ENCODE peak calls at places on chromosomes 2 and 18, in four cellular contexts. H is HepG2, L is endothelial cell of umbilical vein, D is fibroblast of lung. V is an unnamed sample.

GRCh38 chr2:186101603-186102002 is 363.0 kb downstream of the FSIP2 start:
- DNase-seq in H (no peak), L (peak), D (no peak), V (no peak)

GRCh38 chr2:106886916-106887758 is 1.2 kb upstream of the ST6GAL2 start:
- DNase-seq in H (no peak), L (no peak), D (peak), V (peak)

GRCh38 chr2:70467831-70468810 is 85.5 kb downstream of the TGFA start:
- DNase-seq in H (no peak), L (no peak), D (no peak), V (no peak)

GRCh38 chr2:18871430-18871829 is 282.1 kb upstream of the NT5C1B start:
- DNase-seq in H (no peak), L (no peak), D (no peak), V (no peak)

GRCh38 chr2:181626671-181627070 is 30.2 kb downstream of the CERKL start:
- DNase-seq in H (no peak), L (no peak), D (no peak), V (no peak)

GRCh38 chr2:45568935-45569334 is 42.1 kb downstream of the SRBD1 start:
- DNase-seq in H (no peak), L (peak), D (no peak), V (no peak)

GRCh38 chr18:35282353-35282752 is 7.7 kb downstream of the ZSCAN30 start:
- DNase-seq in H (peak), L (peak), D (peak), V (no peak)

GRCh38 chr18:35076126-35076525 is 34.9 kb downstream of the MAPRE2 start:
- DNase-seq in H (no peak), L (no peak), D (no peak), V (no peak)

GRCh38 chr2:211957799-211958198 is 580.8 kb downstream of the ERBB4 start:
- DNase-seq in H (no peak), L (no peak), D (no peak), V (no peak)

GRCh38 chr2:189673661-189674373 is 653 bp upstream of the ANKAR start:
- DNase-seq in H (no peak), L (no peak), D (no peak), V (no peak)

GRCh38 chr2:55609193-55609794 is 8.1 kb downstream of the PPP4R3B start:
- DNase-seq in H (no peak), L (no peak), D (no peak), V (no peak)

GRCh38 chr2:29123584-29124349 is 8.6 kb downstream of the CLIP4 start:
- DNase-seq in H (peak), L (peak), D (peak), V (no peak)

GRCh38 chr2:112182581-112183034 is 44.4 kb downstream of the FBLN7 start:
- DNase-seq in H (no peak), L (no peak), D (no peak), V (peak)

GRCh38 chr2:18516112-18516511 is 44.3 kb downstream of the RDH14 start:
- DNase-seq in H (no peak), L (no peak), D (peak), V (peak)

GRCh38 chr2:127358971-127359370 is 28.8 kb downstream of the MAP3K2 start:
- DNase-seq in H (no peak), L (no peak), D (no peak), V (no peak)

GRCh38 chr2:2847131-2847740 is 516.2 kb upstream of the MYT1L start:
- DNase-seq in H (no peak), L (no peak), D (no peak), V (no peak)

GRCh38 chr2:74099835-74100234 is 47.9 kb downstream of the BOLA3 start:
- DNase-seq in H (no peak), L (no peak), D (no peak), V (peak)

GRCh38 chr18:55320399-55321255 is 267.4 kb downstream of the TCF4 start:
- DNase-seq in H (no peak), L (peak), D (peak), V (no peak)

GRCh38 chr18:55323051-55323994 is 264.7 kb downstream of the TCF4 start:
- DNase-seq in H (no peak), L (peak), D (peak), V (no peak)

GRCh38 chr18:55322176-55322735 is 265.7 kb downstream of the TCF4 start:
- DNase-seq in H (no peak), L (peak), D (peak), V (peak)

GRCh38 chr18:55319517-55319905 is 268.5 kb downstream of the TCF4 start:
- DNase-seq in H (no peak), L (peak), D (peak), V (no peak)

GRCh38 chr18:55321268-55322175 is 266.5 kb downstream of the TCF4 start:
- DNase-seq in H (no peak), L (peak), D (peak), V (peak)
- H3K4me3 ChIP-seq in H (no peak), L (peak), D (peak), V (peak)

GRCh38 chr2:128791983-128792315 is 473.3 kb upstream of the HS6ST1 start:
- DNase-seq in H (no peak), L (no peak), D (no peak), V (no peak)
- H3K9ac ChIP-seq in H (no peak), L (no peak), D (no peak), V (no peak)

GRCh38 chr2:1741851-1742250 is 2.5 kb downstream of the PXDN start:
- DNase-seq in H (no peak), L (no peak), D (no peak), V (peak)
- H3K27ac ChIP-seq in H (no peak), L (peak), D (peak), V (no peak)

GRCh38 chr2:95390272-95390880 is 12.1 kb upstream of the FAHD2A start:
- DNase-seq in H (peak), L (no peak), D (no peak), V (peak)

GRCh38 chr2:95392730-95393455 is 9.6 kb upstream of the FAHD2A start:
- DNase-seq in H (no peak), L (no peak), D (no peak), V (peak)

GRCh38 chr2:95390881-95391321 is 11.6 kb upstream of the FAHD2A start:
- DNase-seq in H (no peak), L (no peak), D (no peak), V (peak)

GRCh38 chr2:95392320-95392719 is 10.2 kb upstream of the FAHD2A start:
- DNase-seq in H (no peak), L (no peak), D (no peak), V (no peak)

GRCh38 chr2:95391641-95392310 is 10.7 kb upstream of the FAHD2A start:
- DNase-seq in H (peak), L (no peak), D (no peak), V (peak)
- H3K4me3 ChIP-seq in H (peak), L (no peak), D (no peak), V (no peak)

DNA sequence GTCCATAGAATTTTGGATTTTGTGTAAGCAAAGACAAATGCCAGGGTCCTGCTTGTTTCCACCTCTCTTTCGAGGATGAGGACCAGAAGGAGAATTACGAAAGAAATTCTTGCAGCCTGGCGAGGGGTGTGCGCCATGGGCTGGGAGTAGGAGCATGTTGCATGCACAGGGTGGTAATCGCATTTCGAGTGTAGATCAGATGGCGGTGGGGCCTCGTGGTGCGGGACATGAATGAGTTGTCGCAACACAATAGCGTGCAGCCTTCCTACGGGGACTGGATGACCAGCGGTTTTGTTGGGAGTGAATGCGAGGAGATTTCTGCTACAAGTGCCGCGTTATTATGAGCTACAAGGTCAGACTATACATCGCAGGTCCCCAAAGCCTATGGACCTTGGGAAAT is 4.2 kb upstream of the EN1 start:
- DNase-seq in H (no peak), L (no peak), D (no peak), V (peak)
- H3K9ac ChIP-seq in H (no peak), L (no peak), D (no peak), V (no peak)

V was measured in endodermal cell.